ENCODE peak calls at places on chromosomes 3 and 15, in five cellular contexts. One of them, this sample, is unnamed.

GRCh38 chr3:46860381-46861292 is 2.6 kb downstream of the MYL3 start:
- DNase-seq in H1: peak
- DNase-seq in trophoblast cell: peak
- DNase-seq in mesenchymal stem cell: no peak
- DNase-seq in neuronal stem cell: no peak
- DNase-seq in this sample: no peak

GRCh38 chr15:67735896-67736295 is 89.4 kb upstream of the SKOR1 start:
- DNase-seq in H1: no peak
- DNase-seq in trophoblast cell: no peak
- DNase-seq in neuronal stem cell: no peak
- DNase-seq in mesenchymal stem cell: no peak
- DNase-seq in this sample: no peak

GRCh38 chr3:24591661-24592555 is 97.3 kb upstream of the THRB start:
- DNase-seq in trophoblast cell: peak
- DNase-seq in mesenchymal stem cell: peak
- DNase-seq in neuronal stem cell: no peak
- DNase-seq in H1: no peak
- DNase-seq in this sample: no peak

GRCh38 chr15:55897560-55898336 is 95.7 kb downstream of the NEDD4 start:
- DNase-seq in H1: peak
- DNase-seq in mesenchymal stem cell: peak
- DNase-seq in neuronal stem cell: peak
- DNase-seq in trophoblast cell: peak
- DNase-seq in this sample: peak

GRCh38 chr15:73885954-73886700 is 12.8 kb downstream of the TBC1D21 start:
- DNase-seq in H1: no peak
- DNase-seq in mesenchymal stem cell: no peak
- DNase-seq in neuronal stem cell: no peak
- DNase-seq in trophoblast cell: no peak
- DNase-seq in this sample: peak

GRCh38 chr3:73784647-73785420 is 160.1 kb upstream of the PDZRN3 start:
- DNase-seq in H1: no peak
- DNase-seq in trophoblast cell: no peak
- DNase-seq in mesenchymal stem cell: peak
- DNase-seq in neuronal stem cell: no peak
- DNase-seq in this sample: no peak

GRCh38 chr15:59685737-59686297 is 3.3 kb downstream of the BNIP2 start:
- DNase-seq in trophoblast cell: no peak
- DNase-seq in mesenchymal stem cell: peak
- DNase-seq in neuronal stem cell: no peak
- DNase-seq in H1: no peak
- DNase-seq in this sample: no peak

GRCh38 chr3:141507392-141508066 is 20.7 kb downstream of the RASA2 start:
- DNase-seq in trophoblast cell: no peak
- DNase-seq in mesenchymal stem cell: no peak
- DNase-seq in H1: no peak
- DNase-seq in neuronal stem cell: no peak
- DNase-seq in this sample: no peak

GRCh38 chr15:88881781-88882180 is 13.6 kb downstream of the HAPLN3 start:
- DNase-seq in H1: no peak
- DNase-seq in neuronal stem cell: no peak
- DNase-seq in trophoblast cell: no peak
- DNase-seq in mesenchymal stem cell: no peak
- DNase-seq in this sample: no peak

GRCh38 chr3:12227833-12228232 is 61.0 kb upstream of the PPARG start:
- DNase-seq in neuronal stem cell: no peak
- DNase-seq in trophoblast cell: peak
- DNase-seq in H1: no peak
- DNase-seq in mesenchymal stem cell: peak
- DNase-seq in this sample: no peak

GRCh38 chr3:136280961-136281360 is 30.8 kb downstream of the PCCB start:
- DNase-seq in mesenchymal stem cell: no peak
- DNase-seq in neuronal stem cell: no peak
- DNase-seq in trophoblast cell: no peak
- DNase-seq in H1: no peak
- DNase-seq in this sample: no peak

GRCh38 chr3:159619341-159619885 is 369.2 kb upstream of the IL12A start:
- DNase-seq in H1: no peak
- DNase-seq in neuronal stem cell: peak
- DNase-seq in mesenchymal stem cell: peak
- DNase-seq in trophoblast cell: no peak
- DNase-seq in this sample: no peak

GRCh38 chr15:41115088-41115651 is 910 bp downstream of the INO80 start:
- DNase-seq in H1: no peak
- DNase-seq in neuronal stem cell: peak
- DNase-seq in mesenchymal stem cell: peak
- DNase-seq in trophoblast cell: peak
- DNase-seq in this sample: peak

GRCh38 chr15:58575045-58575786 is 143.4 kb downstream of the LIPC start:
- DNase-seq in mesenchymal stem cell: no peak
- DNase-seq in trophoblast cell: peak
- DNase-seq in neuronal stem cell: no peak
- DNase-seq in H1: no peak
- DNase-seq in this sample: no peak

DNA sequence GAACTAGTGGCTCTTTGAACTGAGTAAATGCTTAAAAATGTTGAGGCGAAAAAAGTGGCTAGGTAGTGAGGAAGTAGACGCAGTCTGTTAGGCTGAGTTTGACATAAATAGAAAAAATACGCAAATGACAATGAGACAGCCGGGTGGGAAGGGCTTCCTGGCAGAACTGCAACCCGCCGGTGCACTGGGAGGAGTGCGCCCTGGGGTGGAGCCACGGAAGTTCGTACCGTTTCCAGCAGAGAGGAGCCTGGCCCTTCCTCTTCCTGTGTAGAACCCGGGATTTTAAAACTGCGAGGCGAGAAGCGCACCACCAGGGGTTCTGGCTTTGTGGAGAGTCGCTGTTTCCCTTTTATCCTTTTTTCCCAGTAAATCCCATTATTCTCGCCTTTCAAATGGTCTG is 602.6 kb downstream of the PYDC2 start:
- DNase-seq in neuronal stem cell: no peak
- DNase-seq in H1: peak
- DNase-seq in trophoblast cell: no peak
- DNase-seq in mesenchymal stem cell: peak
- DNase-seq in this sample: peak
- H2BK12ac ChIP-seq in neuronal stem cell: no peak
- H2BK12ac ChIP-seq in H1: no peak
- H2BK12ac ChIP-seq in trophoblast cell: peak
- H2BK12ac ChIP-seq in mesenchymal stem cell: no peak
- H2BK12ac ChIP-seq in this sample: no peak

DNA sequence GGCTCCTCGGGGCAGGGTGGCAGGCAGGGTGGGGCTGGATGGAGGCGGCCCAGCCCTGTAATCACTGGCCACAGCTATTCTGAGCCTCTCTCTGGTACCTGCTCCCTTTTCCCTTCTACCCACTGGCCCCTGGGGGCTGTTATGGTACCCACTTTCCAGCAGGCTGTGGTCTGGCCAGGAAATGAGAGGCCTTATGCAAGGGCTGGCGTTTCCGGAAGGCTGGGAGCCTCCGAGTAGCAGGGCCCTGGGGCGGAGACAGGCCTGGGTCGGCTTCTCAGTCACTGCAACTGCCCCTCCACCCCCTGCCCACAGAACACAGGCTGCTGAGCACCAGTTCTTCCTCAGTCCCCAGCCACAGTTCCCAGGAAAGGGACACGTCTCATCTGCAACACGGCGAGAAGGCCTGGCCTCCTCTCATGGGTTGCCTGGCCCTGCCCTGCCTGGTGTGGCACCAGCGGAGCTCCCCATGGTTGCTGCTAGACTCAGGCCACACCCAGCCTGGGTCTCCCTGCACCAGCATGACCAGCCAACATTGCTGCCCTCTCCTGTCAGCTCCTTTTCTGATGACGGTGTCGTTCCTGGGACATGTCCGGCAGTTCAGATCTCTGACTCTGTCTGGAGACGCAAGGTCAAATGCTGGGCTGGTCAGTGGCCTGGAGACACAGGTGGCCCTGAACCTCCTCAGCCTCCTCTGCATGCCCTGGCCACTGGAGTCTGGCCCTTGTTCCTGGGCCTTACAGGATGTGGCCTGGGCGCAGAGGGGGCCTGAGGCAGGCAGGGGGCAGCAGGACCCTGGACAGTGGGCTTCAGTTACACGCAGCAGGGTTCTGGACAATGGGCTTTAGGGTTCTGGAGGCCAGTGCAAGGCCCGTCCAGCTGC is 6.5 kb downstream of the CHST13 start:
- DNase-seq in trophoblast cell: no peak
- DNase-seq in mesenchymal stem cell: no peak
- DNase-seq in neuronal stem cell: no peak
- DNase-seq in H1: no peak
- DNase-seq in this sample: no peak
- H2BK12ac ChIP-seq in trophoblast cell: no peak
- H2BK12ac ChIP-seq in mesenchymal stem cell: no peak
- H2BK12ac ChIP-seq in neuronal stem cell: no peak
- H2BK12ac ChIP-seq in H1: no peak
- H2BK12ac ChIP-seq in this sample: no peak

GRCh38 chr15:37104413-37105392 is 4.4 kb upstream of the MEIS2 start:
- DNase-seq in H1: no peak
- DNase-seq in trophoblast cell: no peak
- DNase-seq in neuronal stem cell: peak
- DNase-seq in mesenchymal stem cell: peak
- DNase-seq in this sample: peak
- H2BK12ac ChIP-seq in H1: no peak
- H2BK12ac ChIP-seq in trophoblast cell: no peak
- H2BK12ac ChIP-seq in neuronal stem cell: no peak
- H2BK12ac ChIP-seq in mesenchymal stem cell: no peak
- H2BK12ac ChIP-seq in this sample: no peak

GRCh38 chr3:111890051-111890580 is 31.1 kb downstream of the PHLDB2 start:
- DNase-seq in H1: no peak
- DNase-seq in neuronal stem cell: no peak
- DNase-seq in mesenchymal stem cell: no peak
- DNase-seq in trophoblast cell: no peak
- DNase-seq in this sample: no peak
- H2BK12ac ChIP-seq in H1: no peak
- H2BK12ac ChIP-seq in neuronal stem cell: no peak
- H2BK12ac ChIP-seq in mesenchymal stem cell: no peak
- H2BK12ac ChIP-seq in trophoblast cell: no peak
- H2BK12ac ChIP-seq in this sample: no peak

DNA sequence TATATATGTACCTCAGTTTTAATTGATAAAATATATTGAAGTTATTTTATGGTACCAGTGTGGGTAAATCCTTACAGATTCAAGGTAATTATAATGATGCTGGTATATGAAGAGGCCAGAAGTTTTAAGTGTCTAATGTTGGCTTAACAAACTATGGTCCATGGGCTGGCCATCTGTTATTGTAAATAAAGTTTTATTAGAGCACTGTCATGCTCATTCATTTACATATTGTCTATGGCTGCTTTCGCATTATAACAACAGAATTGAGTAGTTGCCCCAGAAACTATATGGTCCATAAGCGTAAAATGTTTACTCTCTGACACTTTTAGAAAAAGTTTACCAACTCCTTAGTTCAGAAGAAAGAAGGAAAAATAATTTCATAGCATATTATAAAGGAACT is 67.9 kb downstream of the MEF2A start:
- DNase-seq in mesenchymal stem cell: no peak
- DNase-seq in neuronal stem cell: no peak
- DNase-seq in trophoblast cell: no peak
- DNase-seq in H1: no peak
- DNase-seq in this sample: no peak
- H2BK12ac ChIP-seq in mesenchymal stem cell: no peak
- H2BK12ac ChIP-seq in neuronal stem cell: no peak
- H2BK12ac ChIP-seq in trophoblast cell: no peak
- H2BK12ac ChIP-seq in H1: no peak
- H2BK12ac ChIP-seq in this sample: no peak

GRCh38 chr3:122674339-122674738 is 6.3 kb upstream of the PARP14 start:
- DNase-seq in H1: no peak
- DNase-seq in trophoblast cell: no peak
- DNase-seq in neuronal stem cell: no peak
- DNase-seq in mesenchymal stem cell: no peak
- DNase-seq in this sample: no peak

GRCh38 chr3:122665226-122665786 is 15.3 kb upstream of the PARP14 start:
- DNase-seq in H1: no peak
- DNase-seq in mesenchymal stem cell: no peak
- DNase-seq in trophoblast cell: no peak
- DNase-seq in neuronal stem cell: no peak
- DNase-seq in this sample: no peak

GRCh38 chr3:122671543-122671942 is 9.1 kb upstream of the PARP14 start:
- DNase-seq in H1: no peak
- DNase-seq in trophoblast cell: no peak
- DNase-seq in mesenchymal stem cell: no peak
- DNase-seq in neuronal stem cell: no peak
- DNase-seq in this sample: no peak

DNA sequence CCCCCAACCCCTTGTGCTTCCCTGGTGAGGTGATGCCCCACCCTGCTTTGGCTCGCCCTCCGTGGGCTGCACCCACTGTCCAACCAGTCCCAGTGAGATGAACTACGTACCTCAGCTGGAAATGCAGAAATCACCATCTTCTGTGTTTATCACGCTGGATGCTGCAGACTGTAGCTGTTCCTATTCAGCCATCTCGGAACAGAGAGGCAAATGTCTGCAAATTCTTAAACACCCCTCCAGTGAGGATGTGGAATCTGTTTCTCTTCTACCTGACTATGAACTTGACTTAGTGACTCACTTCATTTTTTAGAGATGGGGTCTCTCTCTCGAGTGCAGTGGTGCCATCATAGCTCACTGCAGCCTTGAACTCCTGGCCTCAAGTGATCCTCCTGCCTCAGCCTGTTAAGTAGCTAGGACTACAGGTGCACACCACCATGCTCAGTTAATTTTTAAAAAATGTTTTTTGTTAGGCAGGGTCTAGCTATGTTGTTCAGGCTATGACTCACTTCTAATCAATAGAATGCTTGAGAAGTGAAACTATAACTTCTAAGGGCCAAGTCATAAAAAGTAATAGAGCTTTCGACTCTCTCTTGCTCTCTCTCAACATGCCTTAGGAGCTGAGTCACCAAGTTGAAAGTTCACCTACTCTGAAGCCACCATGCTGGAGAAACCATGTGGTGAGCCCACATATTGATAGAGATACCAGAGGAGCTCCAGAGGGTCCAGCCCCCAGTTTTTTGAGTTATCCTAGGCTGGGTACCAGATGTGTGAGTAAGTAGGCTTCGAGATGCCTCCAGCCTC is 11.5 kb upstream of the PARP14 start:
- DNase-seq in trophoblast cell: peak
- DNase-seq in neuronal stem cell: no peak
- DNase-seq in H1: no peak
- DNase-seq in mesenchymal stem cell: peak
- DNase-seq in this sample: no peak
- H2BK12ac ChIP-seq in trophoblast cell: no peak
- H2BK12ac ChIP-seq in neuronal stem cell: no peak
- H2BK12ac ChIP-seq in H1: no peak
- H2BK12ac ChIP-seq in mesenchymal stem cell: no peak
- H2BK12ac ChIP-seq in this sample: no peak

DNA sequence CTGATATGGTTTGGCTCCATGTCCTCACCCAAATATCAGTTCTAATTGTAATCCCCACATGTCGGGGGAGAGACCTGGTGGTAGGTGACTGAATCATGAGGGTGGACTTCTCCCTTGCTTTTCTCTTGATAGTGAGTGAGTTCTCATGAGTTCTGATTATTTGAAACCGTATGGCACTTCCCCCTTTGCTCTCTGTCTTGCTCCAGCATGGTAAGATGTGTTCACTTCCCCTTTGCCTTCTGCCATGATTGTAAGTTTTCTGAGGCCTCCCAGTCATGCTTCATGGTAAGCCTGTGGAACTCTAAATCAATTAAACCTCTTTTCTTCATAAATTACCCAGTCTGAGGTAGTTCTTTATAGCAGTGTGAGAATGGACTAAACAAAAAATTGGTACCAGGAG is 107.6 kb downstream of the IMPG2 start:
- DNase-seq in mesenchymal stem cell: no peak
- DNase-seq in neuronal stem cell: no peak
- DNase-seq in H1: no peak
- DNase-seq in trophoblast cell: no peak
- DNase-seq in this sample: no peak
- H2BK12ac ChIP-seq in mesenchymal stem cell: no peak
- H2BK12ac ChIP-seq in neuronal stem cell: no peak
- H2BK12ac ChIP-seq in H1: no peak
- H2BK12ac ChIP-seq in trophoblast cell: no peak
- H2BK12ac ChIP-seq in this sample: no peak

This sample was measured in H9.